ENCODE peak calls at places on chromosome 9, in six cellular contexts. B, C, X, H, N and A are unnamed samples. For H3K4me1, the result is how much of the 10 kb centered on the place peaks cover.

GRCh38 chr9:36862206-36863145 is 171.6 kb downstream of the PAX5 start:
- DNase-seq in B (peak), C (peak), X (peak), H (peak), N (peak), A (peak)

GRCh38 chr9:133585481-133586367 is 23.5 kb downstream of the FAM163B start:
- DNase-seq in B (no peak), C (no peak), X (no peak), H (no peak), N (peak), A (no peak)

GRCh38 chr9:96075111-96075510 is 199.6 kb downstream of the ERCC6L2 start:
- DNase-seq in B (no peak), C (no peak), X (no peak), H (no peak), N (no peak), A (no peak)

GRCh38 chr9:133584559-133585476 is 24.4 kb downstream of the FAM163B start:
- DNase-seq in B (no peak), C (no peak), X (no peak), H (no peak), N (no peak), A (peak)

GRCh38 chr9:28820741-28821140 is 1247.5 kb upstream of the C9orf72 start:
- DNase-seq in B (no peak), C (no peak), X (no peak), H (peak), N (no peak), A (no peak)

GRCh38 chr9:79742145-79742820 is 170.5 kb downstream of the TLE4 start:
- DNase-seq in B (no peak), C (no peak), X (no peak), H (no peak), N (peak), A (no peak)

GRCh38 chr9:87223397-87224246 is 274.0 kb upstream of the DAPK1 start:
- DNase-seq in B (no peak), C (no peak), X (no peak), H (no peak), N (no peak), A (no peak)

GRCh38 chr9:14238044-14238443 is 75.9 kb downstream of the NFIB start:
- DNase-seq in B (no peak), C (no peak), X (no peak), H (peak), N (peak), A (no peak)

GRCh38 chr9:28782630-28783029 is 1209.3 kb upstream of the C9orf72 start:
- DNase-seq in B (no peak), C (no peak), X (no peak), H (peak), N (no peak), A (no peak)

GRCh38 chr9:28212979-28213378 is 639.7 kb upstream of the C9orf72 start:
- DNase-seq in B (no peak), C (no peak), X (peak), H (peak), N (peak), A (no peak)

GRCh38 chr9:33778700-33779351 is 16.5 kb upstream of the PRSS3 start:
- DNase-seq in B (peak), C (no peak), X (peak), H (peak), N (peak), A (peak)

GRCh38 chr9:103319979-103320378 is 324.8 kb downstream of the CYLC2 start:
- DNase-seq in B (no peak), C (no peak), X (no peak), H (peak), N (no peak), A (no peak)

GRCh38 chr9:2338770-2339169 is 282.8 kb upstream of the VLDLR start:
- DNase-seq in B (no peak), C (no peak), X (no peak), H (no peak), N (no peak), A (no peak)

GRCh38 chr9:71703172-71703872 is 65.0 kb downstream of the CEMIP2 start:
- DNase-seq in B (no peak), C (no peak), X (no peak), H (no peak), N (no peak), A (no peak)

GRCh38 chr9:134571946-134572914 is 69.4 kb upstream of the COL5A1 start:
- DNase-seq in B (no peak), C (no peak), X (no peak), H (no peak), N (no peak), A (no peak)

GRCh38 chr9:100309992-100310391 is 42.8 kb downstream of the TEX10 start:
- DNase-seq in B (no peak), C (no peak), X (no peak), H (no peak), N (no peak), A (no peak)

GRCh38 chr9:33263131-33263935 is 1.2 kb downstream of the BAG1 start:
- DNase-seq in B (peak), C (peak), X (peak), H (no peak), N (peak), A (peak)

DNA sequence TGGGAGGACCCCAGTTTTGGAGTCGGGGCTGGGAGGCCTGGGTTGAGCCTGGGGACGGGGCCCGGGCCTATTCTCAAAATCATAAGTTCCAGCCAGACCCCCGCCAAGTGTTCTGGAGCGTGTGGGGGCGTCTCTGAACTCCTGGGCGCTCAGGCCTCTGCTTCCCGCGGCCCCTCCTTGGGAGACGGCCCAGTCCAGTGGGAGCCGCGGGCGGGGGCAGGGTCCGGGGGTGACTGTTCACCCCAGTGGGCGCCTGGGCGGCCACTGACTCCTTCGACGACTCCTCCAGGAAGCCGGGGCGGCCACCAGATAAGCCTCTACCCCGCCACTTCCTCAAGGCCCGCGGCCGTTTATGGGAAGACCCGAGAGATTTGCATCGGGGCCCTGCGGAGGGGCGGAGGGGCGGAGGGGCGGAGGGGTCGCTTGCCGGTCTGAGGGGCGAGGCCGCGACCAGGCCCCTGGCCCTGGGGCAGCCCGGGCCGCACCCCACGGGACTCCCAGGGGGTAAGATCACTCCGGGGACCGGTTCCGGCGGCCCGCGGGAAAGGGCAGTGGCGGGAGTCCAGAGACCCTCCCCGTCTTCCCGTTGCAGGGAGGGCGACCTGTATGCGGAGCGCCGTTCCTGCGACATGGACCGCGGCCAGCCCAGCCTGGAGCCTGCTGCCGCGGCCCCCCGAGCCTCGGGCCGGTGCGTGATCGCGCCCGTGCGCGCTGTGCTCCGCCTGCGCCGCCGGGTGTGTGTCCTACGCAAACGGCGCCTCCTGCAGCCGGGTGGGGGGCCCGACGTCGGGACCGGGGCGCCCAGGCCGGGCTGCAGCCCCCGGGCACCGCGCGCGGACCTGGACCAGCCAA is 761 bp downstream of the TOR4A start:
- DNase-seq in B (peak), C (peak), X (no peak), H (no peak), N (no peak), A (no peak)
- H3K4me1 ChIP-seq in B (half or more), C (under half), X (under half), H (under half), N (under half), A (under half)

DNA sequence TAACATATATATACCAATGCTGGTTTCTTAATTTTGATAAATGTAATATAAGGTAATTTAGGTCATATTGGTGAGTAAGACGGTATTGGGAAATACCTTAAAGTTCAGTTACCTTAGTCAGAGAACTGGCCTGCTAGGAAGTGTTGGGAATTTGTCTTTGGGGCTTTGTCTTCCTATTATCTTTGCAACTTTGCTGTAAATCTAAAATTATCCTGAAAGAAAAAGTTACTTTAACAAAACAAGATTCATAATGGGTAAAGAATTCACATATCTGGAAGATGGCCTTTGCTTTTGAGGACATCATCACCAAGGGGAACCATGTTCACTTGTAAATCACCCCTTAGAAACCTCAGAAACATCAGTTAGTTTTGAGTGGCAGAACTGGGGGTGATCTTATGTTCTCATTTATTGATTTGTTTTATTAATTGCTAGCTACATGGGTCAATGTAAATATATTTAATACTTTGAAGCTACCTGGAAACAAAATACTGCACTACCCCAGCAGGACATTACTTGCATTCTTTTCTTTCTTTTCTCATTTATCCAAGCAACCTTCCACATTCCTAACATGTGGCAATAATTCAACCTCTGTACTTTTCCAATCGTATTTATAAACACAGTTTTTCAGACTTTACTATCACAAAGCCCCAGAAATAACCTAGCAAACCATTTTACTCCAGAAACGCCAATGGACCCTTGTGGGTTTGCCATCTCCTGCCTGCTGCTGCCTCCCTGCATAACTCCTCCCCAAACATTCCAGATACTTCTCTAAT is 41.4 kb downstream of the GLIS3 start:
- DNase-seq in B (no peak), C (no peak), X (no peak), H (no peak), N (no peak), A (no peak)
- H3K4me3 ChIP-seq in B (no peak), C (no peak), X (no peak), H (no peak), N (no peak), A (no peak)

DNA sequence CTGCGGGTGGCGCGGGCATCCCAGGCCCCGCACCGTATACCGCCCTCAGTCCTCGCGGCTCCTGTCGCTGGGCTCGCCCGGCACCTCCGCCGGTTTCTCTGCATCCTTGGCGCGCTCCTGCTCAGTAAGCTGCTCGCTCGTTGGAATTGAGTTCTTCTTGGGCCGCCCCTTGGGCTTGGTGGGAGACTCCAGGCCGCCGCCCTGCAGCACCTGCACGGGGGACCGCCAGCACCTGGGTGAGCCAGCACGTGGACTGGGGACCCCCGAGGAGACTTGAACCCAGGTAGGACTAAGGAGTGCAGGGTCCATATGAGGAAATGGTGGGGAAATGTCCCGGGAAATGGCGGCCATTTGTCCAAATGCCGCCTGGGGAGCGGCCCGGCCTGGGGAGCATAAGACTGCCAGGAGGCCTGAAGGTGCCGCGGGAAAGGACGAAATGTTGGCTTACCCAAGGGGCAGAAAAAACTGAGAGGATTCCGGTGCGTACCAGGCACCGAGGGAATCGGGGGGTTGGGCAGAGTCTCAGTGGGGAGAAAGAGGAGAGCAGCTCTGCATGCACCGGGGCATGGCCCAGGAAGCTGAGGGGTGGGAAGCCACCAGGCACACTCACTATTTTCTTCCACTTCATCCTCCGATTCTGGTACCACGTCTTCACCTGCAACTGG is 2.9 kb downstream of the BARX1 start:
- DNase-seq in B (no peak), C (no peak), X (no peak), H (no peak), N (no peak), A (no peak)
- H3K4me1 ChIP-seq in B (under half), C (under half), X (under half), H (under half), N (under half), A (under half)

GRCh38 chr9:107674937-107675277 is 185.3 kb upstream of the KLF4 start:
- DNase-seq in B (no peak), C (no peak), X (no peak), H (no peak), N (no peak), A (no peak)
- H3K4me3 ChIP-seq in B (no peak), C (peak), X (no peak), H (no peak), N (no peak), A (no peak)

GRCh38 chr9:110217656-110218099 is 9.7 kb upstream of the C9orf152 start:
- DNase-seq in B (peak), C (no peak), X (peak), H (peak), N (peak), A (peak)

GRCh38 chr9:110213413-110214044 is 5.6 kb upstream of the C9orf152 start:
- DNase-seq in B (no peak), C (no peak), X (no peak), H (no peak), N (no peak), A (no peak)

GRCh38 chr9:110214090-110214489 is 6.1 kb upstream of the C9orf152 start:
- DNase-seq in B (no peak), C (no peak), X (no peak), H (no peak), N (no peak), A (no peak)

GRCh38 chr9:110214553-110214952 is 6.6 kb upstream of the C9orf152 start:
- DNase-seq in B (no peak), C (no peak), X (no peak), H (no peak), N (no peak), A (no peak)

DNA sequence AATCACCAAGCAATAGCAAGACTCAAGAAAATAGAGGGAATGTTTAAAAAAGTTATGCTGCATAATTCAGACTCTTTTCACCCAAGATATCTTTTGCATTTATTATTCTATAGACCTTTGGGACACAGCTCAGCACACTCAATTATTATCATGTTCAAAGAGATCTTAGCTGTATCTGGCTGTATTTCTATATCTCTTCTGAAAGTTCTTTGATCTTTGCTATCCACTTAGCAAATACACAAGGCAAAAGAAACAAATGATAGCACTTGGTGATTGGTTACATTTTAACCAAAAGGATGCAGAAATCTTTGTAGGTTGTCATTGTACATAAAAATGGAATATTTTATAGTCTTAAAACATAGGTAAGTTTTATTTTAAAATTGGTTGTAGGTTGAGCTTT is 7.0 kb upstream of the C9orf152 start:
- DNase-seq in B (no peak), C (no peak), X (no peak), H (no peak), N (no peak), A (no peak)
- H3K4me1 ChIP-seq in B (under half), C (under half), X (under half), H (under half), N (under half), A (under half)

GRCh38 chr9:37951671-37952579 is 48.0 kb upstream of the SLC25A51 start:
- DNase-seq in B (no peak), C (no peak), X (no peak), H (peak), N (no peak), A (no peak)
- H3K4me3 ChIP-seq in B (no peak), C (no peak), X (no peak), H (no peak), N (no peak), A (no peak)

DNA sequence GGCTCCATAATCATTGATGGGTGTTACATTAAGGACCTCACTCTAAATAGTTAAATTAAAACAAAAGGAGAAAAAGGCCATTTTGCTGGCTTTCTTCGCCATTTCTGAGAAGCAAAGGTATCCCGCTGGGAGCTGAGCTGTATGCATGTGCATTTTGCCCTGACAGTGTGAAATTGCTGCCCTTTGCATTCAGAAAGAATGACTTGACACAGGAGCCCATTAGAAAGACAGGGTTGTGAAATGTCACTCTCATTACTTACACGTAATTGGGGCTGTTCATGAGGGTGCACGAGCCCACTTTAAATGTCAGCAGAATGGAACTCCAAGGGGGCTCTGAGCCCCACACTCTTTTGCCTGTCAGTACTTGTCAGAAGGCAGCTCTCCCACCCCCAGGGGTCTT is 85.0 kb downstream of the SEMA4D start:
- DNase-seq in B (no peak), C (no peak), X (no peak), H (no peak), N (no peak), A (no peak)
- H3K4me1 ChIP-seq in B (under half), C (under half), X (under half), H (under half), N (under half), A (under half)

GRCh38 chr9:81389569-81389993 is 299.8 kb downstream of the TLE1 start:
- DNase-seq in B (no peak), C (no peak), X (peak), H (peak), N (no peak), A (no peak)
- H3K4me3 ChIP-seq in B (no peak), C (no peak), X (no peak), H (no peak), N (no peak), A (no peak)

DNA sequence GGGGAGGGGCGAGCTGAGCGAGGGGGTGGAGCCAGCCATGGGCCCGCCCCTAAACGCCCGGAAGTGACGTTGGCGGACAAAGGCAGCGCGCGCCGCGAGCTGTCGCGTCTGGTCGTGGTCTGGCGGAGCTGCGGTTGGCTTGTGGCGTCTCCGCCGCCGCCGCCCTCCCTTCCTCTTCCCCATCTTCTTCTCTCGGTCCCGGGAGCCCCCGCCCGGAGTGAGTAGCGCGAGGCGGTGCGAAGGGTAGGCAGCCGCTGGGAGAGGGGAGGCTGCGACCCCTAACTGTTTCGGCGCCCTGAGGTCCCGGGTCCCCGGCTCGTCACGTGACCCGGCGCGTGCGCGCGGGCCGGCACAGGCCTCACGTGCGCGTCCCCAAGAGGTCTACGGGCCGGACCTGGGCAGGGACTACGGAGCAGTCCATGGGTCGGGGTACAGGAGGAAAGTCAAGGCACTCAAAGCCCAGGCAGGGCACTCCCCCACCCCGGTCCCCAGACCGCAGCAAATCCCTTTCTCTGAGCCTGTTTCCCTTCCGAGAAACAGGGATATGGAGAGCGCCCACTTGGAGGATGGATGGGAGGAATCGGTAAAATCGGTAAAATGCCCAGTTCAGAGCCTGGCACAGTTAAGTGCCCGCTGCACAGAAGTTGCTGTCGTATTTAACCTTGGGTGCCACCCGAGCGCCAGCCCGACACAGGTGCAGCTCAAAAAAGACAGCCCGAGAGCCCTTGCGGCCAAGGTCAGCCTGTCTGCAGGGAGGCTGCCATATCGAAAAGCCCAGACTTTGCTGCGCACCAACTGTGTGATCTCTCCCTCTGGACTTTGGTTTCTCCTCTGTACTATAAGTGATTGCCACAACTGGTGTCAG is at the start of gene NTMT1:
- DNase-seq in B (peak), C (peak), X (peak), H (peak), N (peak), A (peak)
- H3K4me1 ChIP-seq in B (half or more), C (under half), X (under half), H (under half), N (under half), A (under half)

GRCh38 chr9:3951266-3951665 is 348.6 kb downstream of the GLIS3 start:
- DNase-seq in B (no peak), C (no peak), X (no peak), H (no peak), N (no peak), A (peak)
- H3K4me3 ChIP-seq in B (no peak), C (no peak), X (no peak), H (no peak), N (no peak), A (peak)